ENCODE peak calls at places on chromosome 5, in four cellular contexts. X is OCI-LY7, T is psoas muscle, H is left lung. W is an unnamed sample.

GRCh38 chr5:169655353-169655752 is 18.3 kb downstream of the DOCK2 start:
- DNase-seq in X (no peak), H (no peak), T (no peak), W (no peak)

GRCh38 chr5:83530186-83530585 is 58.6 kb downstream of the VCAN start:
- DNase-seq in X (no peak), T (no peak), H (no peak), W (no peak)

GRCh38 chr5:109718216-109718615 is 28.5 kb downstream of the MAN2A1 start:
- DNase-seq in X (no peak), T (no peak), H (no peak), W (no peak)

GRCh38 chr5:78508231-78508765 is 140.3 kb downstream of the LHFPL2 start:
- DNase-seq in T (no peak), H (no peak), X (no peak), W (no peak)

GRCh38 chr5:172454355-172455086 is at the start of gene SH3PXD2B:
- DNase-seq in X (no peak), H (peak; percentile 88), T (peak; percentile 75), W (no peak)

GRCh38 chr5:10828241-10828640 is 67.2 kb upstream of the DAP start:
- DNase-seq in X (no peak), T (no peak), H (no peak), W (no peak)

GRCh38 chr5:73903169-73903568 is 277.2 kb downstream of the ARHGEF28 start:
- DNase-seq in T (no peak), H (no peak), X (no peak), W (no peak)

GRCh38 chr5:58649716-58650115 is 66.8 kb downstream of the RAB3C start:
- DNase-seq in H (no peak), T (no peak), X (no peak), W (no peak)

GRCh38 chr5:142783601-142784291 is 13.6 kb downstream of the ARHGAP26 start:
- DNase-seq in H (peak; percentile 59), X (no peak), T (peak; percentile 57), W (no peak)

GRCh38 chr5:172575816-172576215 is 65.2 kb upstream of the NEURL1B start:
- DNase-seq in H (no peak), X (no peak), T (no peak), W (no peak)

GRCh38 chr5:94422819-94423218 is 195.6 kb downstream of the KIAA0825 start:
- DNase-seq in H (no peak), T (no peak), X (no peak), W (no peak)

GRCh38 chr5:35319231-35320002 is 89.1 kb upstream of the PRLR start:
- DNase-seq in T (peak; percentile 48), X (no peak), H (no peak), W (peak; percentile 85)

GRCh38 chr5:179411161-179411841 is 66.0 kb upstream of the ADAMTS2 start:
- DNase-seq in T (no peak), X (no peak), H (no peak), W (no peak)

GRCh38 chr5:137706841-137707240 is 29.0 kb downstream of the KLHL3 start:
- DNase-seq in T (no peak), H (no peak), X (no peak), W (no peak)

GRCh38 chr5:155850411-155850810 is 476.6 kb upstream of the SGCD start:
- DNase-seq in T (no peak), H (no peak), X (no peak), W (no peak)

GRCh38 chr5:11289733-11290132 is 528.7 kb upstream of the DAP start:
- DNase-seq in T (no peak), H (no peak), X (no peak), W (no peak)

GRCh38 chr5:1724822-1725602 is 74.6 kb downstream of the MRPL36 start:
- DNase-seq in T (no peak), H (peak; percentile 78), X (no peak), W (no peak)

GRCh38 chr5:142878638-142879037 is 108.5 kb downstream of the ARHGAP26 start:
- DNase-seq in X (no peak), T (no peak), H (no peak), W (no peak)

GRCh38 chr5:17218353-17219005 is 1.0 kb downstream of the BASP1 start:
- DNase-seq in T (peak; percentile 48), X (peak; percentile 58), H (peak; percentile 86), W (no peak)

GRCh38 chr5:66232701-66233100 is 88.6 kb downstream of the SREK1 start:
- DNase-seq in T (no peak), X (no peak), H (no peak), W (no peak)

GRCh38 chr5:9194509-9194908 is 351.4 kb downstream of the SEMA5A start:
- DNase-seq in T (no peak), X (no peak), H (no peak), W (no peak)

GRCh38 chr5:149265559-149265958 is 6.1 kb upstream of the AFAP1L1 start:
- DNase-seq in H (no peak), X (no peak), T (no peak), W (no peak)

GRCh38 chr5:44385236-44385940 is 3.8 kb downstream of the FGF10 start:
- DNase-seq in H (no peak), T (no peak), X (no peak), W (no peak)

GRCh38 chr5:179777456-179777855 is 16.3 kb upstream of the LTC4S start:
- DNase-seq in H (peak; percentile 39), T (no peak), X (no peak), W (no peak)

GRCh38 chr5:103891151-103891550 is 328.6 kb upstream of the NUDT12 start:
- DNase-seq in H (no peak), T (no peak), X (no peak), W (no peak)

GRCh38 chr5:28344803-28345433 is 1306.5 kb upstream of the CDH9 start:
- DNase-seq in T (no peak), X (peak; percentile 35), H (no peak), W (no peak)

GRCh38 chr5:59489551-59489950 is 404.0 kb downstream of the PDE4D start:
- DNase-seq in H (no peak), X (no peak), T (no peak), W (no peak)

GRCh38 chr5:135930029-135930948 is 24.5 kb downstream of the LECT2 start:
- DNase-seq in T (peak; percentile 48), H (peak; percentile 73), X (no peak), W (no peak)
- H3K4me3 ChIP-seq in T (peak overlapping the region; percentile 55), H (peak overlapping the region; percentile 6), X (no peak overlapping the region), W (no peak overlapping the region)

GRCh38 chr5:32942225-32942989 is 231.3 kb downstream of the NPR3 start:
- DNase-seq in H (no peak), X (peak; percentile 50), T (no peak), W (peak; percentile 26)
- TF ChIP-seq CTCF in H (peak; percentile 26), X (peak; percentile 69), T (no peak), W (peak; percentile 72)

DNA sequence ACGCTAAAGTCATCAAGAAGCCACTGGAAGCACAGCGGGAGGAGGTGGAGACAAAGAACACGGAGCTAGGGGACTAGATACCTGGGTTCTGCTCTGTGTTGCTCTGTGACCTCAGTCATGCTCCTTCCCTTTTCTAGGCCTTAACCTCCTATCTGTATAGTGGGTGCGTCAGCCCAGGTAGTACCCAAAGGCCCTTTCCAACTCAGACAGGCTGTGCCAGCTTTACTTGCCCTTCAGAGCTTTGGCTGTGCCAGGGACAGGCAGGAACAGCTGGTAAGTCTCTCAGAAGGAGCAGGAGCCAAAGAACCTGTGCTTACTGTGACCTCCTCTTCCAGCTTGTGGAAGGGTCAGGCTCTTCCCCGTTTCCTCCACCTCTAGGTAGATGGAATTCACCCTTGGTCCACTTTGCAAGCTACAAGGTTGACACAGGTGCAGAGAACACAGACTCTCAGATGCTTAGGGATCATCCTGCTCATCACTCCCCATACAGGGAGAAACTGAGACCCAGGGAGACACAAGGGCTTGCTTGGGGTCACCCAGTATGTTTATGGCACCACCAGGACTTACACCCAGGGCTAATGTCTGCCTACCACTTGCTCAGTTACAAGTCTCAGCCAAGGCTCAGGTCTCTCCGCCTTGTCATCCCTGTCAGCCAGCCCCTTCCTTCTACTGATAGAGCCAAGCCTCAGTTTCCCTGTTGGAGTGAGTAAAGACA is 1.7 kb downstream of the CCDC69 start:
- DNase-seq in T (peak; percentile 69), X (no peak), H (no peak), W (no peak)
- H3K4me3 ChIP-seq in T (peak overlapping the region; percentile 82), X (peak overlapping the region; percentile 84), H (no peak overlapping the region), W (peak overlapping the region; percentile 74)

DNA sequence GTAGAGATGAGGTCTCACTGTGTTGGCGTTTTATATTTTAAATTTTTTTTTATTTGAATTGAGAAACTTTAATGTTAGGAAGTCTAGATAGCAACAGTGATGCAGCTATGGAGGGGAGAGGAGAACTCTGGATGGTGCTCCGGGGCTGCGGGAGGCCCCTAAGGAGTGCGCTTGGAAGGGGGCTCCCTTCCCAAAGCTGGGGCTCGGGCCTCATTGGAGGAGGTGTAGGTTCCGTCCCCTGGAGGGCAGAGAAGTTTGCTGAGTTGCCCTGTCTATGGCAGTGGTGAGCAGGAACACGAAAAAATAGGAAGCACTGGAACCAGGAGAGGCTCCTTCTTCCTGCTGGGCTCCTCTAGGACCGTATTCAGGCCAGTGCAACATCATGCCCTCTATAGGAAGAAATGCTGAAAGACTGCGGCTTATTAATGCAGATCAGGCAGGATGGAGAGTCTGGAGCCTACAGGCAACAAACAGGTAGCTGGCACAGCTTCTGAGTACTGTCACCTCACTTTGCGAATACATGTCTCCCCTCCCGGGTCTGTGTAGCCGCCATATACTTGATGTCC is 16.1 kb downstream of the AHRR start:
- DNase-seq in X (no peak), T (no peak), H (no peak), W (no peak)
- TF ChIP-seq CTCF in X (no peak), T (no peak), H (no peak), W (no peak)

DNA sequence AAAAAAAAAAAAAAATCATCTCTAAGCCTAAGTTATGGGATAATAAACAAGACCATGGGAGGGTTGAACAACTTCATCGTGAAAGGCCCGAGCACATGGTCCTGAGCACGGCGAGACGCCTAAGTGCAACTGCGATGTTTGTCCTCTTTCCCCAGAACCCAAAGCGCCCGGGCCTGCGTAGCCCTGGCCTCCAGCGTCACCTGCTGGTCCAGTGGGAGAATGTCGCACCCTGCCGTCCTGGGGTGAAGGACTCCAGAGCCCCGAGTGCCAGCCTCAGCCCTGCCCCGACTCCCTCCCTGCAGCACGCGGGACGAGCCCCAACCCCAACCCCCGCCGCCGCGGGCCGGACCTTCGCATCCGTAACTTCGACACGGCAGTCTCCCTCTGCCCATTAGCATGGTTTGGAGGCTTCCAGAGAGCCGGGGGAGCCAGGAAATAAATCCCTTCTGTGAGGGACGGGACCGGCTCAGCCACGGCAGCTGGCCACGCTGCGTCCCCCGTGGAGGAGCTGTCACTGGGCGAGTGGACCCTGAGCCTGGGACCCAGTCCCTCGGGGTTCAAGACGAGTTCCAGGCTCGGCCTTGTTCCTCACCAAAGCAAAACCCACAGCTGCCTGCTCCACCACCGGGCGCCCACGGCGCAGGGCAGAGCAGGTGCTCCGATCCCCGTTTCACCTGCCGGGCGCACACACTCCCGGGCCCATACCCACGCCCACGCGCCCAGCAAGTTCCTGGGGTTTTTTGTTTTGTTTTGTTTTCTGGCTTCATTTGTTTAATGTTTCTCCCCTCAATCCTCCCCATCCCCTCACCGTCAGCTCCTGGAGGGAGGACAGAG is 132.5 kb upstream of the HAND1 start:
- DNase-seq in X (peak; percentile 58), H (peak; percentile 90), T (peak; percentile 78), W (peak; percentile 41)
- H3K4me3 ChIP-seq in X (no peak overlapping the region), H (peak overlapping the region; percentile 24), T (peak overlapping the region; percentile 50), W (peak overlapping the region; percentile 40)